ENCODE peak calls at places on chromosomes 1 and 21, in ten cellular contexts. S is mesenchymal stem cell; R is aorta; W is neuronal stem cell; F is cardiac muscle cell; H is coronary artery; P is tibial nerve; J is CD4-positive, CD25-positive, alpha-beta regulatory T cell; E is tibial artery; Y is CD4-positive, alpha-beta T cell. B is an unnamed sample.

GRCh38 chr1:89725676-89726075 is 92.8 kb downstream of the LRRC8C start:
- DNase-seq in S (no peak), R (no peak), W (no peak), F (no peak), H (no peak), P (no peak), J (no peak), E (no peak), Y (no peak), B (no peak)

GRCh38 chr1:205306929-205307566 is 14.5 kb downstream of the NUAK2 start:
- DNase-seq in S (no peak), R (no peak), W (no peak), F (no peak), H (no peak), P (no peak), J (no peak), E (no peak), Y (no peak), B (no peak)

GRCh38 chr21:39057121-39057520 is 126.1 kb downstream of the PSMG1 start:
- DNase-seq in S (no peak), R (no peak), W (no peak), F (no peak), H (no peak), P (no peak), J (no peak), E (no peak), Y (no peak), B (no peak)

GRCh38 chr1:223243441-223244050 is 100.5 kb upstream of the TLR5 start:
- DNase-seq in S (no peak), R (no peak), W (no peak), F (no peak), H (peak), P (no peak), J (no peak), E (no peak), Y (no peak), B (no peak)

GRCh38 chr1:39609618-39610331 is 29.7 kb downstream of the HEYL start:
- DNase-seq in S (peak), R (peak), W (peak), F (peak), H (no peak), P (peak), J (peak), E (no peak), Y (peak), B (no peak)

GRCh38 chr1:56645663-56646330 is 683 bp downstream of the PRKAA2 start:
- DNase-seq in S (peak), R (peak), W (peak), F (peak), H (no peak), P (no peak), J (no peak), E (peak), Y (no peak), B (no peak)

GRCh38 chr1:113307771-113308451 is 82.4 kb upstream of the MAGI3 start:
- DNase-seq in S (peak), R (no peak), W (no peak), F (no peak), H (no peak), P (no peak), J (no peak), E (no peak), Y (no peak), B (peak)

GRCh38 chr1:179127163-179127895 is 45.5 kb downstream of the TOR3A start:
- DNase-seq in S (peak), R (no peak), W (no peak), F (no peak), H (no peak), P (no peak), J (no peak), E (no peak), Y (no peak), B (no peak)

GRCh38 chr1:91948097-91948496 is 1.1 kb upstream of the BRDT start:
- DNase-seq in S (no peak), R (no peak), W (no peak), F (no peak), H (no peak), P (no peak), J (no peak), E (no peak), Y (no peak), B (no peak)

GRCh38 chr21:31278511-31279155 is 65.4 kb downstream of the TIAM1 start:
- DNase-seq in S (peak), R (no peak), W (no peak), F (no peak), H (no peak), P (no peak), J (no peak), E (no peak), Y (no peak), B (no peak)

GRCh38 chr1:201655243-201655642 is 116.3 kb downstream of the NAV1 start:
- DNase-seq in S (peak), R (no peak), W (no peak), F (no peak), H (no peak), P (peak), J (no peak), E (no peak), Y (no peak), B (no peak)

GRCh38 chr1:244918422-244919319 is 54.3 kb upstream of the HNRNPU start:
- DNase-seq in S (peak), R (peak), W (peak), F (peak), H (no peak), P (no peak), J (peak), E (no peak), Y (peak), B (no peak)

GRCh38 chr1:201023517-201023902 is at the start of gene KIF21B:
- DNase-seq in S (peak), R (peak), W (peak), F (peak), H (no peak), P (peak), J (peak), E (peak), Y (peak), B (no peak)

GRCh38 chr1:22736496-22737088 is 26.0 kb downstream of the EPHB2 start:
- DNase-seq in S (no peak), R (no peak), W (no peak), F (no peak), H (no peak), P (no peak), J (no peak), E (no peak), Y (no peak), B (no peak)

GRCh38 chr1:244515680-244516079 is 54.6 kb downstream of the CATSPERE start:
- DNase-seq in S (no peak), R (no peak), W (no peak), F (no peak), H (no peak), P (no peak), J (no peak), E (no peak), Y (no peak), B (no peak)

GRCh38 chr1:156458181-156458503 is 42.4 kb downstream of the MEF2D start:
- DNase-seq in S (peak), R (peak), W (no peak), F (no peak), H (no peak), P (no peak), J (no peak), E (peak), Y (no peak), B (no peak)

GRCh38 chr1:215568287-215568692 is 1.2 kb downstream of the KCTD3 start:
- DNase-seq in S (peak), R (no peak), W (peak), F (peak), H (no peak), P (no peak), J (no peak), E (no peak), Y (no peak), B (no peak)

GRCh38 chr1:101506541-101507164 is 269.8 kb downstream of the S1PR1 start:
- DNase-seq in S (peak), R (no peak), W (peak), F (peak), H (no peak), P (no peak), J (peak), E (no peak), Y (peak), B (no peak)

GRCh38 chr1:173503391-173503790 is 26.3 kb downstream of the PRDX6 start:
- DNase-seq in S (peak), R (no peak), W (no peak), F (peak), H (no peak), P (no peak), J (no peak), E (no peak), Y (no peak), B (no peak)

GRCh38 chr1:214372092-214372491 is 91.1 kb downstream of the SMYD2 start:
- DNase-seq in S (no peak), R (no peak), W (no peak), F (no peak), H (no peak), P (no peak), J (no peak), E (no peak), Y (no peak), B (no peak)

GRCh38 chr1:246961939-246962373 is 30.2 kb upstream of the AHCTF1 start:
- DNase-seq in S (peak), R (no peak), W (no peak), F (no peak), H (no peak), P (no peak), J (no peak), E (no peak), Y (no peak), B (no peak)

GRCh38 chr1:77126309-77126708 is 92.9 kb downstream of the PIGK start:
- DNase-seq in S (peak), R (no peak), W (peak), F (peak), H (no peak), P (no peak), J (peak), E (no peak), Y (no peak), B (peak)

GRCh38 chr1:157806431-157807149 is 13.3 kb downstream of the FCRL1 start:
- DNase-seq in S (no peak), R (no peak), W (no peak), F (no peak), H (no peak), P (no peak), J (no peak), E (no peak), Y (no peak), B (no peak)

GRCh38 chr1:116853680-116854191 is 56.0 kb upstream of the PTGFRN start:
- DNase-seq in S (peak), R (no peak), W (no peak), F (no peak), H (no peak), P (no peak), J (no peak), E (no peak), Y (no peak), B (peak)

GRCh38 chr1:166165661-166166399 is 971 bp downstream of the FAM78B start:
- DNase-seq in S (peak), R (peak), W (peak), F (peak), H (no peak), P (no peak), J (no peak), E (peak), Y (no peak), B (no peak)

GRCh38 chr1:218673170-218673569 is 328.0 kb downstream of the TGFB2 start:
- DNase-seq in S (no peak), R (no peak), W (no peak), F (no peak), H (no peak), P (no peak), J (no peak), E (no peak), Y (no peak), B (no peak)

GRCh38 chr1:100989306-100990077 is 36.1 kb downstream of the DPH5 start:
- DNase-seq in S (peak), R (no peak), W (no peak), F (no peak), H (no peak), P (no peak), J (no peak), E (no peak), Y (no peak), B (peak)

GRCh38 chr1:82330330-82330729 is 529.6 kb downstream of the ADGRL2 start:
- DNase-seq in S (no peak), R (no peak), W (no peak), F (peak), H (no peak), P (no peak), J (no peak), E (no peak), Y (no peak), B (no peak)

GRCh38 chr1:210328032-210328745 is 513 bp upstream of the HHAT start:
- DNase-seq in S (no peak), R (no peak), W (no peak), F (peak), H (no peak), P (no peak), J (no peak), E (no peak), Y (no peak), B (no peak)

GRCh38 chr1:45982359-45982758 is 150.1 kb downstream of the PIK3R3 start:
- DNase-seq in S (no peak), R (no peak), W (no peak), F (no peak), H (no peak), P (no peak), J (no peak), E (no peak), Y (no peak), B (no peak)

GRCh38 chr1:15937146-15937545 is 38.8 kb downstream of the ZBTB17 start:
- DNase-seq in S (no peak), R (no peak), W (no peak), F (no peak), H (no peak), P (no peak), J (no peak), E (no peak), Y (no peak), B (no peak)

GRCh38 chr1:153919879-153920852 is 2.6 kb downstream of the GATAD2B start:
- DNase-seq in S (peak), R (no peak), W (no peak), F (peak), H (no peak), P (no peak), J (peak), E (no peak), Y (no peak), B (no peak)

GRCh38 chr1:12095822-12096263 is 32.7 kb downstream of the TNFRSF8 start:
- DNase-seq in S (peak), R (no peak), W (no peak), F (no peak), H (no peak), P (no peak), J (no peak), E (no peak), Y (no peak), B (no peak)

GRCh38 chr1:234696148-234696576 is 86.2 kb upstream of the IRF2BP2 start:
- DNase-seq in S (no peak), R (no peak), W (no peak), F (no peak), H (no peak), P (no peak), J (no peak), E (no peak), Y (no peak), B (no peak)

GRCh38 chr1:227780101-227781044 is 35.1 kb upstream of the PRSS38 start:
- DNase-seq in S (no peak), R (no peak), W (no peak), F (no peak), H (peak), P (peak), J (no peak), E (peak), Y (no peak), B (no peak)

GRCh38 chr1:197049100-197049499 is 18.0 kb downstream of the F13B start:
- DNase-seq in S (no peak), R (no peak), W (no peak), F (no peak), H (no peak), P (no peak), J (no peak), E (no peak), Y (no peak), B (no peak)

GRCh38 chr1:220786337-220787068 is at the start of gene MTARC1:
- DNase-seq in S (peak), R (peak), W (peak), F (peak), H (no peak), P (no peak), J (no peak), E (peak), Y (no peak), B (no peak)

GRCh38 chr1:220785166-220786056 is 1.3 kb upstream of the MTARC1 start:
- DNase-seq in S (no peak), R (no peak), W (no peak), F (no peak), H (no peak), P (no peak), J (no peak), E (no peak), Y (no peak), B (no peak)

GRCh38 chr1:220787069-220787614 is 429 bp downstream of the MTARC1 start:
- DNase-seq in S (no peak), R (no peak), W (no peak), F (no peak), H (no peak), P (no peak), J (no peak), E (no peak), Y (no peak), B (no peak)

GRCh38 chr1:220784751-220785150 is 2.0 kb upstream of the MTARC1 start:
- DNase-seq in S (no peak), R (no peak), W (no peak), F (no peak), H (no peak), P (no peak), J (no peak), E (no peak), Y (no peak), B (no peak)

GRCh38 chr1:220786057-220786336 is 716 bp upstream of the MTARC1 start:
- DNase-seq in S (no peak), R (no peak), W (no peak), F (no peak), H (no peak), P (no peak), J (no peak), E (no peak), Y (no peak), B (no peak)
- H3K27ac ChIP-seq in S (no peak), R (no peak), W (no peak), F (peak), H (peak), P (peak), J (no peak), E (peak), Y (no peak), B (no peak)

GRCh38 chr21:23886828-23887708 is 1720.2 kb downstream of the MRPL39 start:
- DNase-seq in S (no peak), R (no peak), W (no peak), F (no peak), H (no peak), P (no peak), J (no peak), E (no peak), Y (no peak), B (no peak)

GRCh38 chr21:23890652-23891051 is 1716.6 kb downstream of the MRPL39 start:
- DNase-seq in S (no peak), R (no peak), W (no peak), F (no peak), H (no peak), P (no peak), J (no peak), E (no peak), Y (no peak), B (no peak)

GRCh38 chr21:23887709-23888303 is 1719.5 kb downstream of the MRPL39 start:
- DNase-seq in S (no peak), R (no peak), W (no peak), F (no peak), H (no peak), P (no peak), J (peak), E (no peak), Y (peak), B (no peak)
- H3K27ac ChIP-seq in S (no peak), R (no peak), W (no peak), F (no peak), H (no peak), P (no peak), J (peak), E (no peak), Y (no peak), B (no peak)

GRCh38 chr1:213154056-213154677 is 103.1 kb downstream of the RPS6KC1 start:
- DNase-seq in S (no peak), R (no peak), W (no peak), F (no peak), H (no peak), P (no peak), J (no peak), E (no peak), Y (no peak), B (no peak)
- H3K27ac ChIP-seq in S (no peak), R (no peak), W (no peak), F (no peak), H (peak), P (no peak), J (no peak), E (peak), Y (no peak), B (no peak)

GRCh38 chr21:44261675-44262295 is at the start of gene DNMT3L:
- DNase-seq in S (no peak), R (no peak), W (no peak), F (no peak), H (no peak), P (no peak), J (no peak), E (no peak), Y (no peak), B (no peak)

GRCh38 chr21:44265734-44266270 is 4.1 kb upstream of the DNMT3L start:
- DNase-seq in S (no peak), R (no peak), W (no peak), F (no peak), H (no peak), P (no peak), J (no peak), E (no peak), Y (no peak), B (no peak)

GRCh38 chr21:44262338-44263048 is 796 bp upstream of the DNMT3L start:
- DNase-seq in S (no peak), R (peak), W (no peak), F (no peak), H (no peak), P (no peak), J (no peak), E (no peak), Y (no peak), B (no peak)

GRCh38 chr21:44263221-44263671 is 1.5 kb upstream of the DNMT3L start:
- DNase-seq in S (no peak), R (no peak), W (peak), F (peak), H (no peak), P (no peak), J (no peak), E (no peak), Y (no peak), B (no peak)

DNA sequence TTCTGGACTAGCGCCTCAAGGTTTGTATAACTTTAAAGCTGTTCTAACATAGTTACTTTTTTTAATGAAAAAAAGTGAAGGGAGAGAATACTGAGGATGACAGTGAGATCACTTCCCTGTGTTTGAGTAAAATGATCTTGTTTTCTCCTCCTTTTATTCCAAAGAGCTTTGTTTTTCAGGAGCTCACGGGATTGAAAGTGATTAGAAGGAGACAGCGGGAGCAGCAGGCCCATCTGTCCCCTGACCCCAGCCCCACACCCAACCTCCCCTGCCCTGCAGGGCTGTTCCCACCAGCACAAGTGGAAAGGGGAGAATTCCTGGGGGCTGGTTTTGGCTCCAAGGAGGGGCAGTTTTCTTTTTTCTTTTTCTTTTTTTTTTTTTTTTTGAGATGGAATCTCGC is 2.1 kb upstream of the DNMT3L start:
- DNase-seq in S (no peak), R (no peak), W (no peak), F (no peak), H (no peak), P (no peak), J (no peak), E (no peak), Y (no peak), B (no peak)
- H3K27ac ChIP-seq in S (no peak), R (no peak), W (peak), F (no peak), H (no peak), P (no peak), J (no peak), E (no peak), Y (no peak), B (no peak)

B was measured in epithelial cell of prostate.